ENCODE peak calls at places on chromosomes 5 and 9, in nine cellular contexts. One of them, this sample, is unnamed. For H3K27me3, the result is how much of the 10 kb centered on the place peaks cover.

GRCh38 chr9:29865764-29866313 is 2292.6 kb upstream of the C9orf72 start:
- DNase-seq in SJSA1: no peak
- DNase-seq in PC-9: no peak
- DNase-seq in tibial nerve: no peak
- DNase-seq in tibial artery: no peak
- DNase-seq in uterus: no peak
- DNase-seq in BE2C: no peak
- DNase-seq in neural progenitor cell: no peak
- DNase-seq in lung: no peak
- DNase-seq in this sample: no peak

GRCh38 chr5:38591450-38591849 is 35.0 kb upstream of the LIFR start:
- DNase-seq in neural progenitor cell: no peak
- DNase-seq in PC-9: no peak
- DNase-seq in SJSA1: peak
- DNase-seq in tibial nerve: no peak
- DNase-seq in BE2C: no peak
- DNase-seq in lung: no peak
- DNase-seq in tibial artery: no peak
- DNase-seq in uterus: no peak
- DNase-seq in this sample: no peak

GRCh38 chr5:6583049-6583880 is 49.6 kb downstream of the NSUN2 start:
- DNase-seq in tibial nerve: no peak
- DNase-seq in SJSA1: no peak
- DNase-seq in BE2C: peak
- DNase-seq in neural progenitor cell: peak
- DNase-seq in lung: peak
- DNase-seq in PC-9: no peak
- DNase-seq in uterus: no peak
- DNase-seq in tibial artery: no peak
- DNase-seq in this sample: no peak

GRCh38 chr5:141843156-141843927 is 34.9 kb downstream of the PCDH1 start:
- DNase-seq in lung: no peak
- DNase-seq in tibial artery: no peak
- DNase-seq in uterus: no peak
- DNase-seq in tibial nerve: no peak
- DNase-seq in neural progenitor cell: no peak
- DNase-seq in BE2C: peak
- DNase-seq in PC-9: peak
- DNase-seq in SJSA1: peak
- DNase-seq in this sample: no peak

GRCh38 chr9:133135193-133135745 is 14.2 kb upstream of the RALGDS start:
- DNase-seq in uterus: peak
- DNase-seq in BE2C: peak
- DNase-seq in tibial nerve: no peak
- DNase-seq in tibial artery: no peak
- DNase-seq in neural progenitor cell: no peak
- DNase-seq in PC-9: peak
- DNase-seq in SJSA1: peak
- DNase-seq in lung: no peak
- DNase-seq in this sample: no peak

GRCh38 chr5:39400711-39401385 is 23.9 kb downstream of the DAB2 start:
- DNase-seq in uterus: no peak
- DNase-seq in tibial nerve: no peak
- DNase-seq in tibial artery: no peak
- DNase-seq in lung: no peak
- DNase-seq in PC-9: no peak
- DNase-seq in SJSA1: no peak
- DNase-seq in BE2C: no peak
- DNase-seq in neural progenitor cell: no peak
- DNase-seq in this sample: no peak

GRCh38 chr5:96538831-96539250 is 105.8 kb upstream of the PCSK1 start:
- DNase-seq in SJSA1: no peak
- DNase-seq in neural progenitor cell: no peak
- DNase-seq in uterus: no peak
- DNase-seq in tibial artery: no peak
- DNase-seq in lung: no peak
- DNase-seq in PC-9: peak
- DNase-seq in BE2C: no peak
- DNase-seq in tibial nerve: no peak
- DNase-seq in this sample: no peak

GRCh38 chr9:17160327-17160726 is 25.5 kb downstream of the CNTLN start:
- DNase-seq in SJSA1: no peak
- DNase-seq in tibial nerve: no peak
- DNase-seq in BE2C: no peak
- DNase-seq in lung: no peak
- DNase-seq in tibial artery: no peak
- DNase-seq in neural progenitor cell: no peak
- DNase-seq in uterus: no peak
- DNase-seq in PC-9: no peak
- DNase-seq in this sample: no peak

GRCh38 chr9:126523621-126524111 is 90.1 kb upstream of the LMX1B start:
- DNase-seq in lung: no peak
- DNase-seq in uterus: no peak
- DNase-seq in tibial nerve: no peak
- DNase-seq in PC-9: no peak
- DNase-seq in BE2C: no peak
- DNase-seq in tibial artery: peak
- DNase-seq in neural progenitor cell: no peak
- DNase-seq in SJSA1: no peak
- DNase-seq in this sample: peak

GRCh38 chr9:126521551-126521950 is 92.2 kb upstream of the LMX1B start:
- DNase-seq in PC-9: no peak
- DNase-seq in SJSA1: no peak
- DNase-seq in BE2C: no peak
- DNase-seq in lung: no peak
- DNase-seq in tibial artery: peak
- DNase-seq in tibial nerve: no peak
- DNase-seq in neural progenitor cell: no peak
- DNase-seq in uterus: no peak
- DNase-seq in this sample: peak

GRCh38 chr9:126522957-126523356 is 90.8 kb upstream of the LMX1B start:
- DNase-seq in lung: no peak
- DNase-seq in uterus: no peak
- DNase-seq in BE2C: peak
- DNase-seq in tibial nerve: no peak
- DNase-seq in SJSA1: no peak
- DNase-seq in tibial artery: peak
- DNase-seq in PC-9: no peak
- DNase-seq in neural progenitor cell: no peak
- DNase-seq in this sample: peak

GRCh38 chr9:126521089-126521488 is 92.6 kb upstream of the LMX1B start:
- DNase-seq in SJSA1: no peak
- DNase-seq in tibial nerve: no peak
- DNase-seq in PC-9: no peak
- DNase-seq in uterus: no peak
- DNase-seq in tibial artery: peak
- DNase-seq in neural progenitor cell: peak
- DNase-seq in BE2C: no peak
- DNase-seq in lung: no peak
- DNase-seq in this sample: peak

GRCh38 chr9:126521976-126522590 is 91.6 kb upstream of the LMX1B start:
- DNase-seq in neural progenitor cell: no peak
- DNase-seq in BE2C: no peak
- DNase-seq in tibial artery: peak
- DNase-seq in lung: no peak
- DNase-seq in tibial nerve: no peak
- DNase-seq in SJSA1: no peak
- DNase-seq in uterus: no peak
- DNase-seq in PC-9: no peak
- DNase-seq in this sample: peak
- H3K27me3 ChIP-seq in neural progenitor cell: under half
- H3K27me3 ChIP-seq in BE2C: under half
- H3K27me3 ChIP-seq in tibial artery: half or more
- H3K27me3 ChIP-seq in lung: under half
- H3K27me3 ChIP-seq in tibial nerve: under half
- H3K27me3 ChIP-seq in SJSA1: half or more
- H3K27me3 ChIP-seq in uterus: under half
- H3K27me3 ChIP-seq in PC-9: half or more
- H3K27me3 ChIP-seq in this sample: half or more

GRCh38 chr5:132816554-132816953 is 3.5 kb downstream of the SOWAHA start:
- DNase-seq in PC-9: no peak
- DNase-seq in BE2C: no peak
- DNase-seq in tibial nerve: no peak
- DNase-seq in lung: no peak
- DNase-seq in tibial artery: no peak
- DNase-seq in neural progenitor cell: no peak
- DNase-seq in SJSA1: no peak
- DNase-seq in uterus: no peak
- DNase-seq in this sample: no peak

GRCh38 chr5:132820162-132820754 is 7.2 kb downstream of the SOWAHA start:
- DNase-seq in BE2C: peak
- DNase-seq in uterus: peak
- DNase-seq in tibial artery: peak
- DNase-seq in SJSA1: peak
- DNase-seq in lung: peak
- DNase-seq in neural progenitor cell: peak
- DNase-seq in tibial nerve: peak
- DNase-seq in PC-9: peak
- DNase-seq in this sample: peak

GRCh38 chr5:132821350-132821749 is 8.2 kb downstream of the SOWAHA start:
- DNase-seq in PC-9: no peak
- DNase-seq in uterus: no peak
- DNase-seq in tibial artery: no peak
- DNase-seq in lung: no peak
- DNase-seq in neural progenitor cell: no peak
- DNase-seq in SJSA1: no peak
- DNase-seq in BE2C: no peak
- DNase-seq in tibial nerve: no peak
- DNase-seq in this sample: no peak

GRCh38 chr5:132821791-132822190 is 8.7 kb downstream of the SHROOM1 start:
- DNase-seq in PC-9: no peak
- DNase-seq in tibial nerve: no peak
- DNase-seq in uterus: no peak
- DNase-seq in BE2C: no peak
- DNase-seq in tibial artery: no peak
- DNase-seq in SJSA1: peak
- DNase-seq in lung: no peak
- DNase-seq in neural progenitor cell: no peak
- DNase-seq in this sample: no peak

DNA sequence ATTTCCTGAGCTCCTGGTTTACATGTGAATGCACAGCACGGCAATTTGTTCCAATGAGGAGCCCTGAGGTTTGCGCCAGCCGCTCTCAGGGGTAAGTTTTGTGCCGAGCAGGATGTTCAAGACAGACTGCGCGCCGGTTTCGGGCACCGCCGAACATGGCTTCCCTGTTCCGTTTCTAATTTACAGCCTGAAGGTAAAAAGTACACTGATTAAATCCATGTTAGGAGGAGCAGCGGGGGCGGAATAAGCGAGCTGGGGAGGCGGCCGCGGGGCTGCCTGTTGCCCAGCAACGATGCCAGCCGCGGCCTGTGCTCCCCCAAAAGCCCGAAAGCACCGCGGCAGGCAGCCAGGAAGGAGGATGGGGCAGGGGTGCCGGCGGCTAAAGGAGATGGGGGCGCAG is 6.4 kb downstream of the SOWAHA start:
- DNase-seq in lung: no peak
- DNase-seq in tibial nerve: no peak
- DNase-seq in uterus: no peak
- DNase-seq in PC-9: no peak
- DNase-seq in neural progenitor cell: no peak
- DNase-seq in tibial artery: no peak
- DNase-seq in SJSA1: no peak
- DNase-seq in BE2C: no peak
- DNase-seq in this sample: no peak
- H3K27me3 ChIP-seq in lung: under half
- H3K27me3 ChIP-seq in tibial nerve: under half
- H3K27me3 ChIP-seq in uterus: under half
- H3K27me3 ChIP-seq in PC-9: under half
- H3K27me3 ChIP-seq in neural progenitor cell: half or more
- H3K27me3 ChIP-seq in tibial artery: under half
- H3K27me3 ChIP-seq in SJSA1: under half
- H3K27me3 ChIP-seq in BE2C: under half
- H3K27me3 ChIP-seq in this sample: under half

GRCh38 chr5:90563161-90563560 is 4.6 kb downstream of the ADGRV1 start:
- DNase-seq in uterus: no peak
- DNase-seq in BE2C: no peak
- DNase-seq in SJSA1: no peak
- DNase-seq in neural progenitor cell: no peak
- DNase-seq in lung: no peak
- DNase-seq in tibial nerve: no peak
- DNase-seq in PC-9: no peak
- DNase-seq in tibial artery: no peak
- DNase-seq in this sample: no peak

GRCh38 chr5:90560771-90561170 is 2.2 kb downstream of the ADGRV1 start:
- DNase-seq in uterus: no peak
- DNase-seq in neural progenitor cell: no peak
- DNase-seq in SJSA1: no peak
- DNase-seq in lung: no peak
- DNase-seq in tibial nerve: no peak
- DNase-seq in tibial artery: no peak
- DNase-seq in PC-9: no peak
- DNase-seq in BE2C: no peak
- DNase-seq in this sample: no peak

GRCh38 chr5:90565491-90565890 is 6.9 kb downstream of the ADGRV1 start:
- DNase-seq in SJSA1: no peak
- DNase-seq in uterus: no peak
- DNase-seq in tibial nerve: no peak
- DNase-seq in lung: no peak
- DNase-seq in neural progenitor cell: no peak
- DNase-seq in PC-9: no peak
- DNase-seq in tibial artery: no peak
- DNase-seq in BE2C: no peak
- DNase-seq in this sample: no peak

GRCh38 chr5:90561766-90562165 is 3.2 kb downstream of the ADGRV1 start:
- DNase-seq in tibial nerve: no peak
- DNase-seq in uterus: no peak
- DNase-seq in neural progenitor cell: no peak
- DNase-seq in BE2C: no peak
- DNase-seq in tibial artery: no peak
- DNase-seq in SJSA1: no peak
- DNase-seq in PC-9: no peak
- DNase-seq in lung: no peak
- DNase-seq in this sample: no peak

DNA sequence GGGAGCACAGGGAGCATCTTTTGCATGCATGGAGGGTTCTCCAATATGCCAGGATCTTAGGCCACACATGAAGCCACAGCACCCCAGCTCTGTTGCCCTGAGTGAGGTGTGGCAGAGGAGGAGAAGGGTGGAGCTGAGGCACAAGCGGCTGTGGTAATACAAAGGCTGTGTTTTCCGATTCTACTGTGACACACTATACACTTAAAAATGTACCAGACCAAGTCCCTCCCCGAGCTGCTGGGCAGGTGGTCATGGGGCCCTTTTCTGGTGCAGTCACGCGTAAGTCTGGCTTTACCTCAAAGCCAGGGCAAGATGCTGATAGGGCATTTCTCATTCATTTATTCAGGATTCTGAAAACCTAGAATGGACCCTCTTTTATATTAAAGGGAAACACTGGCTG is 3.7 kb downstream of the ADGRV1 start:
- DNase-seq in BE2C: no peak
- DNase-seq in uterus: no peak
- DNase-seq in tibial nerve: no peak
- DNase-seq in neural progenitor cell: peak
- DNase-seq in lung: no peak
- DNase-seq in tibial artery: no peak
- DNase-seq in SJSA1: no peak
- DNase-seq in PC-9: no peak
- DNase-seq in this sample: no peak
- H3K27me3 ChIP-seq in BE2C: half or more
- H3K27me3 ChIP-seq in uterus: under half
- H3K27me3 ChIP-seq in tibial nerve: under half
- H3K27me3 ChIP-seq in neural progenitor cell: under half
- H3K27me3 ChIP-seq in lung: under half
- H3K27me3 ChIP-seq in tibial artery: under half
- H3K27me3 ChIP-seq in SJSA1: half or more
- H3K27me3 ChIP-seq in PC-9: under half
- H3K27me3 ChIP-seq in this sample: under half

GRCh38 chr9:34577635-34578240 is 11.8 kb downstream of the CNTFR start:
- DNase-seq in tibial artery: no peak
- DNase-seq in tibial nerve: no peak
- DNase-seq in PC-9: no peak
- DNase-seq in BE2C: peak
- DNase-seq in lung: no peak
- DNase-seq in neural progenitor cell: peak
- DNase-seq in SJSA1: no peak
- DNase-seq in uterus: no peak
- DNase-seq in this sample: no peak
- H3K27me3 ChIP-seq in tibial artery: half or more
- H3K27me3 ChIP-seq in tibial nerve: under half
- H3K27me3 ChIP-seq in PC-9: half or more
- H3K27me3 ChIP-seq in BE2C: under half
- H3K27me3 ChIP-seq in lung: under half
- H3K27me3 ChIP-seq in neural progenitor cell: under half
- H3K27me3 ChIP-seq in SJSA1: under half
- H3K27me3 ChIP-seq in uterus: under half
- H3K27me3 ChIP-seq in this sample: half or more